ENCODE peak calls at places on chromosome 1, in eight cellular contexts. T, O, P, U, E, K, V and Y are unnamed samples.

GRCh38 chr1:232557096-232557495 is 72.8 kb downstream of the SIPA1L2 start:
- DNase-seq in E (no peak), P (no peak), T (no peak), U (no peak), K (no peak), O (no peak), V (no peak), Y (no peak)

GRCh38 chr1:47596328-47596727 is 158.5 kb downstream of the FOXD2 start:
- DNase-seq in U (no peak), K (no peak), E (no peak), V (no peak), O (no peak), T (no peak), P (peak), Y (no peak)

GRCh38 chr1:222522105-222522915 is 25.6 kb downstream of the HHIPL2 start:
- DNase-seq in P (no peak), V (no peak), T (no peak), U (no peak), K (no peak), E (no peak), O (no peak), Y (no peak)

GRCh38 chr1:205792481-205792881 is 17.2 kb upstream of the RAB29 start:
- DNase-seq in E (no peak), K (no peak), P (no peak), O (no peak), U (no peak), T (no peak), V (no peak), Y (no peak)

GRCh38 chr1:22855668-22856606 is 116.7 kb downstream of the LACTBL1 start:
- DNase-seq in P (no peak), K (no peak), V (no peak), T (no peak), U (no peak), E (no peak), O (no peak), Y (no peak)

GRCh38 chr1:224378855-224379631 is 22.4 kb downstream of the CNIH4 start:
- DNase-seq in P (no peak), T (no peak), V (no peak), K (no peak), U (no peak), E (no peak), O (no peak), Y (no peak)

GRCh38 chr1:30257322-30257721 is 466.1 kb downstream of the MATN1 start:
- DNase-seq in K (no peak), E (no peak), P (no peak), T (no peak), V (no peak), U (no peak), O (no peak), Y (no peak)

GRCh38 chr1:60596791-60597748 is 485.3 kb upstream of the NFIA start:
- DNase-seq in V (no peak), E (peak), P (no peak), K (no peak), T (no peak), U (peak), O (no peak), Y (no peak)

GRCh38 chr1:86339421-86339820 is 56.7 kb downstream of the ODF2L start:
- DNase-seq in K (no peak), O (no peak), U (peak), V (no peak), T (no peak), E (no peak), P (no peak), Y (no peak)

GRCh38 chr1:11851171-11851570 is 3.6 kb upstream of the NPPA start:
- DNase-seq in U (no peak), P (no peak), V (no peak), E (no peak), O (no peak), K (no peak), T (no peak), Y (no peak)

GRCh38 chr1:209743145-209743482 is 12.7 kb upstream of the TRAF3IP3 start:
- DNase-seq in T (no peak), U (peak), P (no peak), E (peak), V (no peak), O (no peak), K (peak), Y (no peak)

GRCh38 chr1:156559086-156559796 is 13.1 kb downstream of the IQGAP3 start:
- DNase-seq in K (no peak), T (no peak), V (no peak), O (no peak), E (no peak), U (no peak), P (no peak), Y (no peak)

GRCh38 chr1:94865369-94865768 is 45.2 kb downstream of the SLC44A3 start:
- DNase-seq in V (no peak), P (no peak), E (peak), U (peak), O (no peak), K (no peak), T (no peak), Y (no peak)

GRCh38 chr1:214990619-214991018 is 91.9 kb upstream of the KCNK2 start:
- DNase-seq in K (no peak), P (no peak), O (no peak), T (no peak), V (no peak), E (peak), U (peak), Y (no peak)

GRCh38 chr1:80417651-80418050 is 1383.1 kb upstream of the ADGRL2 start:
- DNase-seq in U (peak), P (no peak), T (no peak), E (peak), O (no peak), V (no peak), K (no peak), Y (no peak)

GRCh38 chr1:11691928-11692711 is 610 bp downstream of the DRAXIN start:
- DNase-seq in E (no peak), P (no peak), K (no peak), U (no peak), V (no peak), T (no peak), O (no peak), Y (no peak)

GRCh38 chr1:185156321-185156853 is 366 bp downstream of the TRMT1L start:
- DNase-seq in E (peak), O (no peak), T (no peak), U (peak), K (no peak), V (peak), P (no peak), Y (no peak)

GRCh38 chr1:230588323-230588746 is 53.9 kb upstream of the COG2 start:
- DNase-seq in T (no peak), P (no peak), K (no peak), E (no peak), U (no peak), V (no peak), O (no peak), Y (no peak)

GRCh38 chr1:160520999-160521398 is 2.1 kb downstream of the SLAMF6 start:
- DNase-seq in V (no peak), U (no peak), T (no peak), P (no peak), O (no peak), K (no peak), E (no peak), Y (no peak)

GRCh38 chr1:209646558-209646957 is 5.7 kb downstream of the LAMB3 start:
- DNase-seq in P (no peak), T (no peak), E (peak), O (no peak), V (no peak), K (no peak), U (peak), Y (no peak)

GRCh38 chr1:26696645-26697440 is 1.0 kb downstream of the ARID1A start:
- DNase-seq in O (peak), E (peak), T (no peak), P (peak), V (peak), U (no peak), K (no peak), Y (peak)

GRCh38 chr1:3231826-3232225 is 162.8 kb downstream of the PRDM16 start:
- DNase-seq in E (no peak), P (no peak), U (no peak), O (no peak), V (no peak), T (no peak), K (no peak), Y (no peak)

GRCh38 chr1:219312967-219313366 is 139.3 kb downstream of the LYPLAL1 start:
- DNase-seq in U (peak), K (no peak), O (no peak), T (no peak), P (no peak), V (no peak), E (peak), Y (no peak)